ENCODE peak calls at places on chromosomes 16 and 17, in five cellular contexts. Y is K562, A is H1, N is HCT116, U is HepG2. G is an unnamed sample.

GRCh38 chr17:70521821-70522256 is 352.5 kb downstream of the KCNJ2 start:
- DNase-seq in N (no peak), Y (no peak), A (no peak), U (no peak), G (no peak)

GRCh38 chr16:87499189-87499486 is 6.3 kb upstream of the ZCCHC14 start:
- DNase-seq in U (no peak), A (no peak), N (no peak), Y (no peak), G (no peak)

GRCh38 chr17:57090560-57091185 is 5.6 kb downstream of the AKAP1 start:
- DNase-seq in N (no peak), Y (no peak), U (no peak), A (no peak), G (no peak)

GRCh38 chr17:60311186-60311585 is 80.7 kb downstream of the USP32 start:
- DNase-seq in N (no peak), U (no peak), A (no peak), Y (no peak), G (no peak)

GRCh38 chr16:84178146-84178765 is 8.6 kb downstream of the TAF1C start:
- DNase-seq in Y (no peak), U (no peak), N (no peak), A (no peak), G (no peak)

GRCh38 chr16:66933776-66934137 is 445 bp downstream of the CIAO2B start:
- DNase-seq in Y (no peak), A (no peak), N (no peak), U (no peak), G (no peak)

GRCh38 chr16:72905581-72905980 is 142.3 kb downstream of the ZFHX3 start:
- DNase-seq in A (no peak), N (no peak), Y (no peak), U (no peak), G (no peak)

GRCh38 chr16:83854420-83854819 is 44.5 kb upstream of the MLYCD start:
- DNase-seq in Y (no peak), U (no peak), N (no peak), A (no peak), G (no peak)

GRCh38 chr16:57572978-57573733 is 30.7 kb downstream of the ADGRG5 start:
- DNase-seq in U (no peak), N (no peak), Y (no peak), A (no peak), G (no peak)

GRCh38 chr16:81035398-81035974 is at the start of gene ATMIN:
- DNase-seq in U (peak; percentile 83), Y (peak; percentile 94), N (peak; percentile 92), A (peak; percentile 93), G (peak; percentile 15)

GRCh38 chr16:15949210-15950166 is at the start of gene ABCC1:
- DNase-seq in U (peak; percentile 60), Y (peak; percentile 71), N (no peak), A (peak; percentile 68), G (no peak)

GRCh38 chr17:63534816-63535455 is 11.8 kb downstream of the KCNH6 start:
- DNase-seq in A (no peak), Y (no peak), N (no peak), U (no peak), G (no peak)

GRCh38 chr16:57401943-57402640 is 2.5 kb upstream of the CCL17 start:
- DNase-seq in U (no peak), A (no peak), Y (no peak), N (no peak), G (no peak)

GRCh38 chr16:50326835-50327465 is 41.8 kb downstream of the BRD7 start:
- DNase-seq in Y (peak; percentile 72), N (peak; percentile 31), A (peak; percentile 58), U (no peak), G (peak; percentile 25)

GRCh38 chr16:11452746-11453344 is 107.6 kb downstream of the RMI2 start:
- DNase-seq in N (no peak), U (no peak), A (no peak), Y (no peak), G (no peak)

GRCh38 chr17:1110844-1111598 is 68.8 kb downstream of the ABR start:
- DNase-seq in U (peak; percentile 79), Y (no peak), A (peak; percentile 53), N (peak; percentile 88), G (no peak)

GRCh38 chr17:50675627-50676026 is 32.1 kb downstream of the ANKRD40 start:
- DNase-seq in N (no peak), Y (no peak), A (no peak), U (no peak), G (no peak)

GRCh38 chr16:23903001-23903414 is 67.2 kb downstream of the PRKCB start:
- DNase-seq in U (no peak), N (no peak), Y (peak; percentile 65), A (no peak), G (no peak)

GRCh38 chr16:23907457-23907902 is 71.7 kb downstream of the PRKCB start:
- DNase-seq in A (no peak), N (no peak), U (no peak), Y (peak; percentile 91), G (no peak)

GRCh38 chr16:23907903-23908302 is 72.1 kb downstream of the PRKCB start:
- DNase-seq in A (no peak), U (no peak), N (no peak), Y (no peak), G (no peak)

GRCh38 chr16:23902223-23903000 is 66.6 kb downstream of the PRKCB start:
- DNase-seq in U (no peak), N (no peak), Y (peak; percentile 71), A (no peak), G (no peak)

DNA sequence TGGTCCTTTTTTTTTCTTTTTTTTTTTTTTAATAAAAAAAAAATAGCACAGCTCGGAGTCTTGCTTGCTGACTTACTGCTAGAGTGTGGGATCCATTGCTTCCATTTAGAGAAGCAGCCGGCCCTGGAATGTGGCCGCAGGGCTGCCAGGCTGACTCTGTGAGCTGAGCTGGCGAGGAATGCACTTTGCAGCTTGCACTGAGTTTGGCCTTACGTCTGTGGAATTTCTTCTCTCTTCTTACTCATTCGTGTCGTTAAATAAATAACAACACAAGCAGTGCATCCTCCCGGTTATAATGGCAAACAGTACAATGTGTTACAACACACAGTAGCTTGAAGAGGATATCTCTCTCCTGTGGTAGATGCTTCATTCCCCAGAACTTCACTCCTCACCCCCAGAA is 69.2 kb downstream of the PRKCB start:
- DNase-seq in A (no peak), U (no peak), N (no peak), Y (no peak), G (no peak)
- TF ChIP-seq MAX in A (no peak), U (no peak), N (no peak), Y (no peak), G (no peak)

GRCh38 chr17:29495011-29495410 is 71.8 kb downstream of the ABHD15 start:
- DNase-seq in U (no peak), Y (no peak), N (no peak), A (no peak), G (no peak)
- TF ChIP-seq CEBPB in U (no peak), Y (no peak), N (no peak), A (no peak), G (no peak)

DNA sequence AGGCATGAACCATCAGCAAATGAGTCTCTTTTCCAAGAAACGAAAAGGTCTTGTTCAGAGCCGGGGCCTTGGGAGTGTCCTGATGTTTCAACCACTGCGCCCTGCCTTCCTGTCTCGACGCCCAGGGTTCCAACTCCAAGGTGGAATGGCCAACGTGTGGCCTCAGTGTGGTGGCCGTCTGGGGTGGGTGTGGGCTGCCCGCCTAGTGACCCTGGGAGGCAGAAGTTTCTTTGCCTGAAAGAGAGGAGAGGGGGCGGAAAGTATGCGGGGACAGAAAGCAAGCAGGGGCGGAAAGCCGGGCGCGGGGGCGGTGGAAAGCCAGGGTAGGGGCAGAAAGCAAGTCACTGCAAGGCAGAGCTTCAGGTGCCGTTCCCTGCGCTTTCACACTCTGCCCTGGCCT is 4.1 kb downstream of the MSRB1 start:
- DNase-seq in A (no peak), N (no peak), Y (no peak), U (no peak), G (no peak)
- TF ChIP-seq JUND in A (no peak), N (no peak), Y (no peak), U (no peak), G (no peak)

GRCh38 chr16:47388705-47389104 is 72.2 kb downstream of the ITFG1 start:
- DNase-seq in N (no peak), A (no peak), Y (peak; percentile 72), U (no peak), G (no peak)
- TF ChIP-seq MAX in N (no peak), A (no peak), Y (no peak), U (no peak), G (no peak)

DNA sequence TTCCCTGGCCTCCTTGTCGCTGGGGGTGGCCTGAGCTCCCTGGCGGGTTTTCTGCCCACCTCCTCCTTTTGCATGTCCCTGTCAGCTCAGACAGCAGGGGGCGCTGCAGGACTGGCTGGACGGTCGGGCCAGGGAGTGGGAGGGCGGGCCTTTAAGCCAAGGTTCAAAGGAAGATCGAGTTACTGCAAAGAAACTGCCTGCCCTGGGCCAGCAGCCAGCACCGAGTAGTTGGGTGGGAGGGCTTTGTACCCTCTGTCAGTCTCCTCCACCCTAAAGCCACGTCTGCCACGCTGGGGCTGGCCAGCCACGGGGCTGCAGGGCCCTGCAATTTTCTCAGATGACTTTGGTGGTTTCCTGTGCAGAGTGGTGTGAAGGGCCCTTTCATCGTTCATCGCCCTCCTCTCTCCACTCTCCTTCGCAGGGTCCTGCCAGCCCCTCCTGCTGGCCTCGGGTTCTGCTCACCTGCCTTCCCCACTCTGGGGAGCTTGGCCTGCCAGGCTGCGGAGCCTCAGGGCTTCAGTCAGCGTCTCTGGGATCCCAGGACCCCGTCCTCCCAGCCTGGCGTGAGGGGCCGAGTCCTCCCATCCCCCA is 12.3 kb downstream of the GPR142 start:
- DNase-seq in Y (peak; percentile 91), A (peak; percentile 99), N (peak; percentile 69), U (peak; percentile 81), G (peak; percentile 40)
- TF ChIP-seq CEBPB in Y (no peak), A (no peak), N (no peak), U (no peak), G (no peak)

GRCh38 chr17:32870969-32871368 is 6.0 kb downstream of the MYO1D start:
- DNase-seq in N (no peak), Y (no peak), A (no peak), U (no peak), G (no peak)
- TF ChIP-seq JUND in N (no peak), Y (no peak), A (no peak), U (no peak), G (no peak)